ENCODE peak calls at places on chromosomes 11 and 22, in four cellular contexts. V, F, J and L are unnamed samples.

GRCh38 chr11:109208116-109208515 is 213.9 kb upstream of the C11orf87 start:
- DNase-seq in V (no peak), F (no peak), J (no peak), L (no peak)

GRCh38 chr11:46489668-46490560 is 98.3 kb upstream of the CHRM4 start:
- DNase-seq in V (peak; percentile 54), F (peak; percentile 13), J (peak; percentile 48), L (no peak)

GRCh38 chr11:2762451-2762850 is 62.7 kb upstream of the KCNQ1OT1 start:
- DNase-seq in V (no peak), F (no peak), J (no peak), L (no peak)

GRCh38 chr11:120259988-120260565 is 20.1 kb downstream of the POU2F3 start:
- DNase-seq in V (no peak), F (no peak), J (no peak), L (no peak)

GRCh38 chr22:37256075-37256726 is 12.1 kb upstream of the RAC2 start:
- DNase-seq in V (no peak), F (no peak), J (no peak), L (no peak)

GRCh38 chr22:45389546-45389945 is 23.9 kb downstream of the SMC1B start:
- DNase-seq in V (no peak), F (no peak), J (no peak), L (no peak)

GRCh38 chr11:47270331-47271271 is 668 bp downstream of the MADD start:
- DNase-seq in V (peak; percentile 56), F (peak; percentile 33), J (no peak), L (peak; percentile 53)

GRCh38 chr11:15379483-15379882 is 264.8 kb downstream of the INSC start:
- DNase-seq in V (no peak), F (no peak), J (no peak), L (no peak)

GRCh38 chr22:11627436-11627797 is 3900.6 kb upstream of the OR11H1 start:
- DNase-seq in V (no peak), F (no peak), J (no peak), L (no peak)

GRCh38 chr11:23124996-23125395 is 264.7 kb upstream of the CCDC179 start:
- DNase-seq in V (no peak), F (no peak), J (no peak), L (no peak)

GRCh38 chr11:69215784-69216415 is 60.2 kb downstream of the SMIM38 start:
- DNase-seq in V (no peak), F (no peak), J (peak; percentile 39), L (no peak)

GRCh38 chr22:35156945-35157344 is 91.0 kb downstream of the ISX start:
- DNase-seq in V (no peak), F (no peak), J (no peak), L (no peak)

GRCh38 chr11:57358543-57358961 is 20.4 kb downstream of the P2RX3 start:
- DNase-seq in V (no peak), F (no peak), J (no peak), L (no peak)

GRCh38 chr11:122267602-122268001 is 151.6 kb upstream of the BLID start:
- DNase-seq in V (no peak), F (no peak), J (no peak), L (no peak)

GRCh38 chr11:121967131-121967689 is 148.8 kb downstream of the BLID start:
- DNase-seq in V (no peak), F (no peak), J (no peak), L (no peak)

GRCh38 chr11:134030853-134031252 is 38.0 kb upstream of the JAM3 start:
- DNase-seq in V (no peak), F (no peak), J (no peak), L (no peak)

GRCh38 chr11:116910378-116910777 is 73.0 kb upstream of the APOA1 start:
- DNase-seq in V (no peak), F (no peak), J (no peak), L (no peak)

GRCh38 chr11:7579226-7579825 is 65.5 kb downstream of the PPFIBP2 start:
- DNase-seq in V (no peak), F (no peak), J (no peak), L (no peak)

GRCh38 chr11:86174101-86175046 is 70.2 kb upstream of the EED start:
- DNase-seq in V (no peak), F (no peak), J (peak; percentile 41), L (no peak)

GRCh38 chr11:7874061-7874460 is 57.0 kb downstream of the OR10A6 start:
- DNase-seq in V (no peak), F (no peak), J (no peak), L (no peak)

GRCh38 chr11:125176866-125177265 is 12.3 kb downstream of the PKNOX2 start:
- DNase-seq in V (peak; percentile 6), F (no peak), J (no peak), L (no peak)

GRCh38 chr11:76787911-76788596 is 4.9 kb downstream of the TSKU start:
- DNase-seq in V (no peak), F (no peak), J (peak; percentile 40), L (no peak)

GRCh38 chr11:44589301-44589700 is 23.8 kb downstream of the CD82 start:
- DNase-seq in V (no peak), F (no peak), J (no peak), L (no peak)

GRCh38 chr11:35185696-35186095 is 46.7 kb downstream of the CD44 start:
- DNase-seq in V (no peak), F (no peak), J (no peak), L (no peak)

GRCh38 chr22:20972014-20972797 is 5.2 kb downstream of the AIFM3 start:
- DNase-seq in V (no peak), F (no peak), J (no peak), L (no peak)

GRCh38 chr11:66973956-66974585 is 1.0 kb upstream of the C11orf86 start:
- DNase-seq in V (no peak), F (no peak), J (no peak), L (no peak)

GRCh38 chr11:118923721-118924587 is 1.8 kb downstream of the BCL9L start:
- DNase-seq in V (no peak), F (peak; percentile 48), J (no peak), L (peak; percentile 16)

GRCh38 chr11:118151421-118151820 is 1.2 kb downstream of the SCN4B start:
- DNase-seq in V (no peak), F (no peak), J (no peak), L (no peak)

GRCh38 chr11:61554172-61554988 is 26.5 kb downstream of the SYT7 start:
- DNase-seq in V (peak; percentile 18), F (no peak), J (no peak), L (no peak)

GRCh38 chr22:44727709-44728108 is 24.7 kb upstream of the ARHGAP8 start:
- DNase-seq in V (no peak), F (no peak), J (no peak), L (no peak)

GRCh38 chr11:111735262-111736116 is 30.7 kb downstream of the PPP2R1B start:
- DNase-seq in V (no peak), F (no peak), J (no peak), L (no peak)

GRCh38 chr11:29333993-29334780 is 682.6 kb downstream of the KCNA4 start:
- DNase-seq in V (no peak), F (no peak), J (peak; percentile 10), L (no peak)
- TF ChIP-seq CTCF in V (no peak), F (no peak), J (peak; percentile 44), L (no peak)

DNA sequence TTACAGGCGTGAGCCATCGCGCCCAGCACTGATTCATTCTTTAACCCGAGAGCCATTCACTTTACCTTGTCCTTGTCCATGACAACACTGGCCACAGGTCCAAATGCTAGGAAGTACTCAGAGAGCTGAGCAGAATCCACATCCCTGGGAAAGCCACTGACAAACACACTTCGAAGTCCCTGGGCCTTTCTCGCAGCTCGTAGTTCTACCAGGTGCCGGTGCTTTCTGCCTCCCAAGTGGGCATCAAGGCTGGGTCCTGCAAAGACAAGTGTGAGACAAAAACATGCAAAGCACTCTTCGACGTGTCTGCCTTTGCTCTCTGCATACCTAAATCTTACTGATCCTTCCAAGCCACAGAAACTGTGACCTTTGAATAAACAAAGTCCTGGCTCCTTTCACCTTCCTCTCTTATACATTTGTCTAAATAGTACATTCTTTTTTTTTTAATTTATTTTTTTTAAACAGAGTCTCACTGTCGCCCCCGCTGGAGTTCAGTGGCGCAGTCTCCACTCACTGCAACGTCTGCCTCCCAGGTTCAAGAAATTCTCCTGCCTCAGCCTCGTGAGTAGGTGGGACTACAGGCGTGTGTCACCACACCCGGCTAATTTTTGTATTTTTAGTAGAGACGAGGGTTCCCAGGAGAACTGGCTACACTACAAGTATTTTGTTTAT is 2.2 kb downstream of the TUT1 start:
- DNase-seq in V (peak; percentile 51), F (no peak), J (no peak), L (no peak)
- TF ChIP-seq CTCF in V (peak; percentile 40), F (no peak), J (peak; percentile 16), L (no peak)

GRCh38 chr11:17353228-17354021 is 1.8 kb downstream of the NCR3LG1 start:
- DNase-seq in V (peak; percentile 85), F (peak; percentile 61), J (peak; percentile 75), L (peak; percentile 53)
- TF ChIP-seq CTCF in V (no peak), F (no peak), J (no peak), L (no peak)

GRCh38 chr11:88164320-88164719 is 10.9 kb downstream of the RAB38 start:
- DNase-seq in V (no peak), F (no peak), J (no peak), L (no peak)
- TF ChIP-seq CTCF in V (no peak), F (no peak), J (no peak), L (no peak)

DNA sequence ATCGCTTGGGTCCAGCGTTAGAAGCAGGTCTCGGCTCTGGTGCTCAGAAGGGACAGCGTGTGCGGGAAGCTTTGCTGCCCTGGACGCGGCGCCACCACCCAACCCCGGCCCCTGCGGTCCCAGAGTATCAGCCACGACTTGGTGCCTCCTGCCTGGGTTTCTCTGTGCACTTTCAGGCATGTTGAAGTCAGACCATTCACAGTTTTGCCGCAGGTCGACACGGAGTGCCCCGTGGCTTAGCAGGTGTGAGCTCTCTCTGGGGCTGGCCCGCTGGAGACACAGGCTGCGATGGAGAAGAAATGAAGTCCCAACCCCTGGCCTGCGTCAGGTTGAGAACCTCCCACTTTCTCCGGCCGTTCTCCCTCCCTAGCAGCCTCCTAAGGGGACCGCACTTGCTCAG is 494.5 kb downstream of the BRD1 start:
- DNase-seq in V (no peak), F (no peak), J (no peak), L (no peak)
- TF ChIP-seq CTCF in V (no peak), F (no peak), J (no peak), L (no peak)

GRCh38 chr11:63919267-63920125 is 2.5 kb upstream of the RCOR2 start:
- DNase-seq in V (no peak), F (no peak), J (peak; percentile 17), L (no peak)

GRCh38 chr11:63920126-63920869 is 3.3 kb upstream of the RCOR2 start:
- DNase-seq in V (peak; percentile 25), F (no peak), J (no peak), L (no peak)

GRCh38 chr11:63918576-63919171 is 1.7 kb upstream of the RCOR2 start:
- DNase-seq in V (no peak), F (no peak), J (no peak), L (no peak)

GRCh38 chr11:63922673-63923192 is 5.8 kb upstream of the RCOR2 start:
- DNase-seq in V (no peak), F (no peak), J (no peak), L (no peak)

GRCh38 chr11:63920870-63921417 is 4.0 kb upstream of the RCOR2 start:
- DNase-seq in V (peak; percentile 68), F (peak; percentile 52), J (no peak), L (no peak)
- TF ChIP-seq CTCF in V (peak; percentile 70), F (peak; percentile 27), J (no peak), L (peak; percentile 20)

DNA sequence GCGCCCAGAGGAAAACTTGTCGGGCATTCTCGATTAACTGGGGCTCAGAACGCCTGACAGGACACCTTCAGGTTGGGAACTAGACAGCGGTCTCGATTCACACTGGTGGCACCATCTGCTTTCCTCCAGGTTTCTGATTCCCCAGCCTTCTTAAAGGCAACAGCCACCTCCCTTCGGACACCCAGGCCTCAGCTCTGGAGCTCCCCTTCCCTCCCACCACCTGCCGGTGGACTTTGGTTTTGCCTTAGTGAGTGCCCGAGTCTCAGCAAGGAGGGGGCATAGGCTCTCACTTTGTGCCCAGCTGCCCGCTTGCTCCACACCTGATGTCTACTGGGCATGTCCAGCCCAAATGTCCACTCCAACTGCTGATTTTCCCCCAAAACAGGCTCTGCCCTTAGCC is 110.4 kb upstream of the PARVA start:
- DNase-seq in V (no peak), F (no peak), J (no peak), L (no peak)
- TF ChIP-seq CTCF in V (no peak), F (no peak), J (no peak), L (no peak)